ENCODE peak calls at places on chromosomes 7 and 10, in four cellular contexts. One of them, this sample, is unnamed.

GRCh38 chr7:4074407-4074806 is 607.7 kb upstream of the FOXK1 start:
- DNase-seq in GM12892: no peak
- DNase-seq in left ventricle myocardium inferior: no peak
- DNase-seq in HTR-8/SVneo: no peak
- DNase-seq in this sample: no peak

GRCh38 chr7:44078521-44078920 is 3.8 kb downstream of the POLM start:
- DNase-seq in HTR-8/SVneo: no peak
- DNase-seq in left ventricle myocardium inferior: no peak
- DNase-seq in GM12892: no peak
- DNase-seq in this sample: no peak

GRCh38 chr7:141333459-141333858 is 217.8 kb upstream of the AGK start:
- DNase-seq in left ventricle myocardium inferior: no peak
- DNase-seq in GM12892: no peak
- DNase-seq in HTR-8/SVneo: no peak
- DNase-seq in this sample: no peak

GRCh38 chr10:103193107-103193819 is at the start of gene NT5C2:
- DNase-seq in GM12892: peak; percentile 68
- DNase-seq in HTR-8/SVneo: peak; percentile 68
- DNase-seq in left ventricle myocardium inferior: peak; percentile 87
- DNase-seq in this sample: peak; percentile 62

GRCh38 chr10:72561745-72562166 is 64.1 kb downstream of the MICU1 start:
- DNase-seq in GM12892: no peak
- DNase-seq in HTR-8/SVneo: no peak
- DNase-seq in left ventricle myocardium inferior: no peak
- DNase-seq in this sample: peak; percentile 18

GRCh38 chr10:105986896-105987638 is 1177.4 kb downstream of the SORCS1 start:
- DNase-seq in left ventricle myocardium inferior: no peak
- DNase-seq in HTR-8/SVneo: no peak
- DNase-seq in GM12892: no peak
- DNase-seq in this sample: no peak

GRCh38 chr10:17229016-17229716 is 1.1 kb downstream of the VIM start:
- DNase-seq in GM12892: peak; percentile 29
- DNase-seq in left ventricle myocardium inferior: peak; percentile 91
- DNase-seq in HTR-8/SVneo: peak; percentile 82
- DNase-seq in this sample: no peak

GRCh38 chr10:33566426-33566825 is 232.0 kb upstream of the NRP1 start:
- DNase-seq in GM12892: no peak
- DNase-seq in HTR-8/SVneo: no peak
- DNase-seq in left ventricle myocardium inferior: no peak
- DNase-seq in this sample: no peak

GRCh38 chr10:29807407-29807806 is 172.6 kb upstream of the SVIL start:
- DNase-seq in left ventricle myocardium inferior: no peak
- DNase-seq in GM12892: no peak
- DNase-seq in HTR-8/SVneo: no peak
- DNase-seq in this sample: no peak

GRCh38 chr7:103851357-103851756 is 138.1 kb downstream of the RELN start:
- DNase-seq in GM12892: no peak
- DNase-seq in HTR-8/SVneo: no peak
- DNase-seq in left ventricle myocardium inferior: no peak
- DNase-seq in this sample: no peak

GRCh38 chr7:130649004-130649790 is 19.4 kb downstream of the COPG2 start:
- DNase-seq in GM12892: no peak
- DNase-seq in left ventricle myocardium inferior: no peak
- DNase-seq in HTR-8/SVneo: no peak
- DNase-seq in this sample: peak; percentile 22

GRCh38 chr7:50276446-50276845 is 28.1 kb upstream of the IKZF1 start:
- DNase-seq in HTR-8/SVneo: no peak
- DNase-seq in left ventricle myocardium inferior: no peak
- DNase-seq in GM12892: no peak
- DNase-seq in this sample: no peak

GRCh38 chr10:44801383-44802327 is 109.5 kb upstream of the TMEM72 start:
- DNase-seq in HTR-8/SVneo: peak; percentile 83
- DNase-seq in left ventricle myocardium inferior: peak; percentile 93
- DNase-seq in GM12892: no peak
- DNase-seq in this sample: no peak